ENCODE peak calls at places on chromosomes 7 and 10, in five cellular contexts. W is AG04450; U is CD8-positive, alpha-beta memory T cell; G is RWPE2; N is coronary artery. L is an unnamed sample.
A peak's percentile ranks its signal among the peaks of the same experiment; 100 is the strongest.

GRCh38 chr10:32207544-32207943 is 139.4 kb downstream of the EPC1 start:
- DNase-seq in W (no peak), U (peak; percentile 61), G (no peak), N (no peak), L (peak; percentile 44)

GRCh38 chr10:78290131-78290750 is 256.6 kb downstream of the RPS24 start:
- DNase-seq in N (no peak), U (no peak), W (no peak), G (no peak), L (peak; percentile 55)

GRCh38 chr10:91198781-91199180 is 21.7 kb upstream of the PCGF5 start:
- DNase-seq in W (no peak), N (no peak), G (no peak), U (no peak), L (no peak)

GRCh38 chr7:114930829-114931655 is 9.1 kb downstream of the MDFIC start:
- DNase-seq in N (no peak), W (no peak), U (no peak), G (no peak), L (no peak)

GRCh38 chr10:86663576-86664369 is 4.5 kb upstream of the LDB3 start:
- DNase-seq in W (no peak), U (no peak), G (no peak), N (no peak), L (peak; percentile 75)

GRCh38 chr7:42351313-42351935 is 114.4 kb upstream of the GLI3 start:
- DNase-seq in G (no peak), U (no peak), W (no peak), N (no peak), L (no peak)

GRCh38 chr10:49094707-49095106 is 20.6 kb downstream of the VSTM4 start:
- DNase-seq in W (no peak), N (no peak), U (no peak), G (no peak), L (no peak)

GRCh38 chr7:22640269-22640668 is 86.7 kb upstream of the IL6 start:
- DNase-seq in G (no peak), U (no peak), N (no peak), W (no peak), L (no peak)

GRCh38 chr10:43209651-43210141 is 57.2 kb downstream of the RASGEF1A start:
- DNase-seq in G (peak; percentile 47), N (no peak), U (peak; percentile 18), W (no peak), L (no peak)

GRCh38 chr10:13099144-13099665 is 758 bp upstream of the OPTN start:
- DNase-seq in U (peak; percentile 64), N (no peak), G (no peak), W (no peak), L (peak; percentile 72)

GRCh38 chr7:120806669-120807068 is 51.3 kb downstream of the TSPAN12 start:
- DNase-seq in G (no peak), W (no peak), U (no peak), N (no peak), L (no peak)

GRCh38 chr7:103914147-103914899 is 75.1 kb downstream of the RELN start:
- DNase-seq in N (no peak), W (no peak), G (no peak), U (no peak), L (no peak)

GRCh38 chr7:80719261-80719660 is 80.8 kb downstream of the CD36 start:
- DNase-seq in U (no peak), G (no peak), W (no peak), N (no peak), L (no peak)

GRCh38 chr10:29470843-29471482 is 163.8 kb downstream of the SVIL start:
- DNase-seq in N (peak; percentile 19), W (no peak), G (no peak), U (no peak), L (no peak)

GRCh38 chr10:95474228-95475002 is 86.8 kb downstream of the SORBS1 start:
- DNase-seq in N (peak; percentile 76), W (no peak), G (no peak), U (no peak), L (no peak)

GRCh38 chr7:29039747-29040569 is 81.8 kb upstream of the TRIL start:
- DNase-seq in G (no peak), W (no peak), N (no peak), U (no peak), L (no peak)

GRCh38 chr10:92757066-92757716 is 67.4 kb downstream of the HHEX start:
- DNase-seq in W (peak; percentile 63), U (no peak), G (no peak), N (peak; percentile 90), L (peak; percentile 66)

GRCh38 chr7:33334349-33334748 is 205.0 kb downstream of the BBS9 start:
- DNase-seq in G (no peak), N (no peak), W (no peak), U (no peak), L (peak; percentile 14)

GRCh38 chr7:66505531-66506451 is 122.9 kb upstream of the KCTD7 start:
- DNase-seq in G (no peak), U (peak; percentile 59), W (no peak), N (no peak), L (no peak)

GRCh38 chr7:5231811-5232484 is 41.9 kb downstream of the WIPI2 start:
- DNase-seq in U (no peak), G (no peak), W (no peak), N (no peak), L (peak; percentile 23)

GRCh38 chr10:70561558-70561957 is 41.0 kb downstream of the PRF1 start:
- DNase-seq in N (no peak), U (peak; percentile 32), W (no peak), G (peak; percentile 24), L (no peak)

GRCh38 chr7:129786825-129787563 is 165.8 kb downstream of the UBE2H start:
- DNase-seq in N (no peak), G (no peak), W (no peak), U (no peak), L (peak; percentile 83)

GRCh38 chr7:129786179-129786514 is 166.6 kb downstream of the UBE2H start:
- DNase-seq in W (no peak), G (peak; percentile 41), U (no peak), N (no peak), L (peak; percentile 73)

GRCh38 chr7:129784437-129784782 is 168.3 kb downstream of the UBE2H start:
- DNase-seq in N (no peak), U (no peak), G (no peak), W (no peak), L (peak; percentile 73)

GRCh38 chr7:129784783-129785456 is 167.8 kb downstream of the UBE2H start:
- DNase-seq in G (peak; percentile 46), N (no peak), W (no peak), U (no peak), L (peak; percentile 76)

DNA sequence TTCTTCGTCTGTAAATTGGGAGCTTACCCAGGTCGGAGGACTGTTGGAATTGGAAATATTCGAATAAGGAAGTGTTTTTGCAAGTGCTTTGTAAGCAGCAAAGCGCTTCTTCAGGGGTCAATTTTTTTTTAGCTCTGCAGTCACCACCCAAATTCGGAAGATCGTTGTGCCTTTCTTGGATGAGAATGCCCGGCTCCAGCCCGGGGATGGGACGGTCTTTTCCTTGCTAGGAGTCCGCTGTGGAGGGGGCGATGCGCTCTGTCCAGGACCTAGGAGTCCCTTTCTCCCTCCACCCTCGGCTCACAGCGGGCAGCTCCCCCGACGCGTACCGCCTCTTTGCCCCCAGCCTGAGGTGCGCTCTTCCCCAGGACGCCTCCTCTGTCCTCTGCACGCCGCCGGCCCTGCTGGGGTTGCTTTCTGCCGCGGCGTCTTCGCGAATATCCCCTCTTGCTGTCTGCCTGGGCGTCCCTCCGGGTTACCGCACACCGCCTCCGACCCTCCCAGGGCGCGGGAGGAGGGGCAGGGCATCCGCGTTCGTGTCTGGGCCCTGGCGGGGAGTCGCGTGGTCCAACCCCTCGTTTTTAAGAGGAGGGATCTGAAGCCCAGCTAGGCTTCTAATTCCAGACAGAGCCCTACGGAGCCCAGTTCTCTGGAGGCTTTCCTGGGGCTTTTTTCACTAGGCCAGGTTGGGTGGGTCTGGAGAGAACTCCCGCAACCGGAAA is 167.1 kb downstream of the UBE2H start:
- DNase-seq in G (peak; percentile 37), N (no peak), U (no peak), W (no peak), L (peak; percentile 84)
- H3K4me3 ChIP-seq in G (no peak overlapping the region), N (peak overlapping the region; percentile 55), U (no peak overlapping the region), W (no peak overlapping the region), L (peak overlapping the region; percentile 13)

GRCh38 chr10:80284522-80284921 is 4.9 kb downstream of the MAT1A start:
- DNase-seq in N (no peak), G (no peak), U (no peak), W (no peak), L (no peak)

GRCh38 chr10:80290474-80291220 is 1.2 kb upstream of the MAT1A start:
- DNase-seq in G (no peak), W (no peak), N (no peak), U (no peak), L (no peak)

GRCh38 chr10:80289451-80290287 is at the start of gene MAT1A:
- DNase-seq in N (no peak), W (no peak), G (no peak), U (no peak), L (peak; percentile 73)

GRCh38 chr10:80292607-80293239 is 3.3 kb upstream of the MAT1A start:
- DNase-seq in N (no peak), W (no peak), U (no peak), G (no peak), L (no peak)

DNA sequence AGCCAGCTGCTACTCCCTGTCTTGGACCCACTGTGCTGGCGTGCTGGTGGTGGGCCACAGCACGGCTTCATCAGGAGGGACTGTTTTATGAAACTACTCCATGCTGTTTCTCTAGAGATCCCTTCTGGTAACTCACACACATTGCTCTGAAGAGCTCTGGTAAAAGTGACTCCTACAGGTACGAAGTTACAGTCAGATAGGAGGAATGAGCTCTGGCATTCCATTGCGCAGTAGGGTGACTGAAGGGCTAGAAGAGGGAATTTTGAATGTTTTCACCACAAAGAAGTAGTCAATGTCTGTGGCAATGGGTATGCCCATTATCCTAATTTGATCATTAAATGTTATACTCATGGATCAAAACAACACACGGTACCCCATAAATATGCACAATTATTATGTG is 609 bp downstream of the MAT1A start:
- DNase-seq in U (no peak), W (no peak), G (no peak), N (no peak), L (no peak)
- H3K4me3 ChIP-seq in U (no peak overlapping the region), W (no peak overlapping the region), G (no peak overlapping the region), N (no peak overlapping the region), L (no peak overlapping the region)

GRCh38 chr10:121976607-121977006 is 1.6 kb upstream of the NSMCE4A start:
- DNase-seq in W (no peak), U (no peak), G (no peak), N (no peak), L (no peak)

GRCh38 chr10:121974535-121975294 is at the start of gene NSMCE4A:
- DNase-seq in N (peak; percentile 83), G (peak; percentile 70), W (peak; percentile 33), U (peak; percentile 74), L (peak; percentile 88)

GRCh38 chr10:121978511-121978910 is 3.5 kb upstream of the NSMCE4A start:
- DNase-seq in W (no peak), U (no peak), G (no peak), N (no peak), L (no peak)

GRCh38 chr10:121974019-121974534 is 940 bp downstream of the NSMCE4A start:
- DNase-seq in U (no peak), N (no peak), G (no peak), W (no peak), L (no peak)

GRCh38 chr10:121975295-121976086 is 474 bp upstream of the NSMCE4A start:
- DNase-seq in N (no peak), W (no peak), U (no peak), G (no peak), L (peak; percentile 96)
- H3K4me3 ChIP-seq in N (peak overlapping the region; percentile 85), W (peak overlapping the region; percentile 73), U (peak overlapping the region; percentile 75), G (peak overlapping the region; percentile 89), L (peak overlapping the region; percentile 83)

GRCh38 chr10:127928021-127928806 is 21.3 kb downstream of the PTPRE start:
- DNase-seq in W (no peak), G (no peak), U (no peak), N (no peak), L (no peak)
- H3K4me3 ChIP-seq in W (no peak overlapping the region), G (no peak overlapping the region), U (no peak overlapping the region), N (no peak overlapping the region), L (no peak overlapping the region)

GRCh38 chr10:126016884-126017283 is 120.5 kb downstream of the FANK1 start:
- DNase-seq in G (no peak), N (no peak), U (no peak), W (no peak), L (no peak)
- H3K4me3 ChIP-seq in G (no peak overlapping the region), N (no peak overlapping the region), U (no peak overlapping the region), W (no peak overlapping the region), L (no peak overlapping the region)

L was measured in H7.